ENCODE peak calls at places on chromosomes 7 and 10, in ten cellular contexts. F is epithelial cell of esophagus; D is CD8-positive, alpha-beta T cell; K is H9; J is endothelial cell; S is left lung; V is nephron progenitor cell; I is psoas muscle; P is cardiac muscle cell; O is kidney epithelial cell. B is an unnamed sample.

GRCh38 chr7:156095908-156096539 is 283.8 kb upstream of the SHH start:
- DNase-seq in D (no peak), S (no peak), F (no peak), K (no peak), V (no peak), O (no peak), P (no peak), I (no peak), J (no peak), B (no peak)

GRCh38 chr7:77498659-77499379 is 38.3 kb upstream of the PTPN12 start:
- DNase-seq in S (no peak), P (no peak), J (no peak), O (no peak), F (no peak), K (no peak), I (no peak), D (no peak), V (no peak), B (no peak)

GRCh38 chr10:119543814-119544642 is 1.5 kb upstream of the RGS10 start:
- DNase-seq in K (no peak), J (no peak), O (peak), F (peak), S (no peak), I (no peak), V (no peak), P (no peak), D (no peak), B (no peak)

GRCh38 chr10:14839305-14839695 is 1.2 kb downstream of the HSPA14 start:
- DNase-seq in I (no peak), P (no peak), J (no peak), V (peak), K (peak), O (no peak), S (no peak), F (no peak), D (no peak), B (no peak)

GRCh38 chr10:118314882-118315281 is 27.2 kb downstream of the FAM204A start:
- DNase-seq in S (no peak), V (no peak), F (no peak), O (no peak), I (no peak), D (no peak), K (no peak), P (no peak), J (no peak), B (no peak)

GRCh38 chr10:8402469-8403074 is 348.1 kb downstream of the GATA3 start:
- DNase-seq in O (no peak), D (no peak), S (no peak), I (no peak), J (no peak), F (no peak), P (no peak), V (no peak), K (no peak), B (no peak)

GRCh38 chr7:101250324-101250723 is 5.4 kb upstream of the FIS1 start:
- DNase-seq in V (no peak), J (no peak), P (no peak), K (no peak), S (no peak), I (no peak), O (no peak), D (no peak), F (no peak), B (no peak)

GRCh38 chr7:78760620-78761355 is 692.7 kb downstream of the MAGI2 start:
- DNase-seq in K (no peak), V (no peak), J (no peak), O (peak), S (no peak), F (peak), P (no peak), D (no peak), I (no peak), B (no peak)

GRCh38 chr7:122965306-122965705 is 30.2 kb downstream of the TAS2R16 start:
- DNase-seq in V (peak), J (no peak), P (no peak), D (no peak), S (no peak), O (no peak), K (no peak), F (no peak), I (no peak), B (no peak)

GRCh38 chr7:43758861-43759683 is 592 bp downstream of the BLVRA start:
- DNase-seq in V (peak), S (peak), P (peak), I (peak), D (peak), O (no peak), J (peak), K (no peak), F (peak), B (peak)

GRCh38 chr10:122530177-122530576 is 30.4 kb upstream of the DMBT1 start:
- DNase-seq in V (no peak), S (no peak), I (peak), J (no peak), F (no peak), O (no peak), K (no peak), D (no peak), P (no peak), B (no peak)

DNA sequence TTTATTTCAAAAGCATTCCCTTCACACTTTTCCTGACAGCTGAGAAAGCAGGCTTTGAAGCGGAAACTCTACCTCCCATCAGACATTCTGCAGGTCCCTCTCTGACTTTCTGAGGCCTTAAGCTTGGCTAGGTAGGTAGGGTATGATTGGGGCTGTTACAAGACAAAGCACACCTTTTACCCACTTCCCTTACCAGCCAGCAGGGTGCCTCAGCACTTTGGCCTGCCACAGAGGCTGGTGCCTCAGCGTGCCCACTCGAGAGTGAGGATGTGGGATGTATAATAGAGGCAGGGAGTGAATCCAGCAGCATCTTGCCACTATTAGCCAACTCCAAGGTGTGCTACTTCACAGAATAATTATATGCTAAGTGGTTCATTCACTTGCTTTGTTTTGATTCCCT is 70.3 kb upstream of the PDE1C start:
- DNase-seq in I (no peak), K (no peak), O (no peak), V (no peak), D (no peak), F (no peak), J (no peak), S (no peak), P (no peak), B (no peak)
- TF ChIP-seq CTCF in I (no peak), K (no peak), O (peak), V (no peak), D (no peak), F (peak), J (no peak), S (no peak), P (no peak), B (peak)

DNA sequence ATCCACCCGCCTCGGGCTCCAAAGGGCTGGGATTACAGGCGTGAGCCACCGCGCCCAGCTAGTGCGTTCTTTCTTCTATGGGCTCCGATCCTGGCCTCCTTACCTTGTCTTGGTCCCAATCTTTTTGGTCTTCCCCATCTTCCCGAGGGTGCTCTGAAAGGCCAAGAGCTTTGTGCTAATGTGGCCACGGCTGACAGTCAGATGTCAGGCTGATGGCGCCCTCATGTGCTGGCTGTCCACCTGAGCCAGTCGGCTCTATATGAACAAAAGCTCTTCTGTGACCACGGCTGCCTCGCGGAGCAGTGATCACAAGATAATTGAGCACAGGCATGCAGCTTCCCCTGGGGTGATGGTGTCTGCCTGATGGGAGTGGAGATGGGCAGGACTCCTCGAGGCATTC is 11.0 kb upstream of the AHCYL2 start:
- DNase-seq in F (peak), P (no peak), O (no peak), K (peak), I (no peak), V (no peak), D (no peak), J (no peak), S (no peak), B (no peak)
- TF ChIP-seq CTCF in F (peak), P (no peak), O (no peak), K (peak), I (no peak), V (no peak), D (no peak), J (no peak), S (no peak), B (no peak)

GRCh38 chr7:16961650-16962049 is 79.9 kb upstream of the AGR3 start:
- DNase-seq in J (no peak), D (no peak), I (no peak), K (no peak), S (no peak), V (no peak), F (no peak), P (no peak), O (no peak), B (no peak)
- TF ChIP-seq CTCF in J (no peak), D (no peak), I (no peak), K (no peak), S (no peak), V (no peak), F (no peak), P (no peak), O (no peak), B (no peak)

DNA sequence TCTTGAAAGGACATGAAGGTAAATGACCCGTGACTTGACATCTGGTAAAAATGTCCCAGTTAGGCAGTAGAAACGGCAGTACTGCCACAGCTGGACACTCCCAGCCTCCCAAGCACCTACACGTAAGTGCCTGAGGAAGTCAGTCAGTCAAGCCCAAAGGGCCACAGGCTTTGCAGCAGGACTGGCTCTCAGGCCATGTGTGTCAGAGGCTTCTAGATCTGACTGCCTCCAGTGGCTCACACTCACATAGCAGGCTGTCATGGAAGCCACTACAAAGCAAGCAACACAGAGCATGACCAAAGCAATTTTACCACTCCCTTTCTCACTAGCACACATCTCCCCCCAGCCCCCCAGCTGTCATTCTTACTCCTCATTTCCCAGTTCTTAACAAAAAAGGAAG is 17.8 kb upstream of the CCNJ start:
- DNase-seq in S (no peak), D (no peak), V (peak), J (peak), K (peak), F (peak), P (peak), I (no peak), O (no peak), B (no peak)
- TF ChIP-seq CTCF in S (no peak), D (no peak), V (peak), J (no peak), K (peak), F (peak), P (no peak), I (no peak), O (peak), B (peak)

GRCh38 chr7:67551027-67551426 is 554.4 kb downstream of the TYW1 start:
- DNase-seq in P (no peak), V (no peak), S (peak), F (no peak), O (no peak), D (no peak), K (no peak), I (no peak), J (no peak), B (no peak)
- TF ChIP-seq CTCF in P (no peak), V (no peak), S (no peak), F (no peak), O (no peak), D (no peak), K (no peak), I (no peak), J (no peak), B (no peak)

GRCh38 chr10:4836416-4836969 is 10.5 kb downstream of the AKR1E2 start:
- DNase-seq in V (no peak), F (no peak), K (no peak), P (no peak), J (no peak), S (no peak), O (no peak), D (no peak), I (no peak), B (no peak)

GRCh38 chr10:4840151-4840550 is 14.1 kb downstream of the AKR1E2 start:
- DNase-seq in J (no peak), S (no peak), P (no peak), F (no peak), O (no peak), D (no peak), I (no peak), V (no peak), K (no peak), B (no peak)

GRCh38 chr10:4838743-4839142 is 12.7 kb downstream of the AKR1E2 start:
- DNase-seq in D (no peak), V (no peak), J (no peak), F (no peak), S (no peak), K (no peak), I (no peak), O (no peak), P (peak), B (no peak)

GRCh38 chr10:4837551-4837950 is 11.5 kb downstream of the AKR1E2 start:
- DNase-seq in O (no peak), F (no peak), I (no peak), J (no peak), K (no peak), S (no peak), V (no peak), D (no peak), P (no peak), B (no peak)

GRCh38 chr10:4839353-4839752 is 13.3 kb downstream of the AKR1E2 start:
- DNase-seq in J (no peak), F (no peak), P (no peak), I (no peak), D (no peak), O (no peak), V (no peak), S (no peak), K (no peak), B (no peak)
- TF ChIP-seq CTCF in J (no peak), F (no peak), P (no peak), I (no peak), D (no peak), O (no peak), V (no peak), S (no peak), K (no peak), B (no peak)

GRCh38 chr7:35024298-35024697 is 13.0 kb downstream of the DPY19L1 start:
- DNase-seq in I (no peak), O (no peak), V (no peak), J (no peak), P (no peak), D (no peak), S (no peak), K (no peak), F (no peak), B (no peak)
- TF ChIP-seq CTCF in I (no peak), O (no peak), V (no peak), J (no peak), P (no peak), D (no peak), S (no peak), K (no peak), F (no peak), B (no peak)

GRCh38 chr7:140304071-140304799 is 94.1 kb downstream of the SLC37A3 start:
- DNase-seq in S (no peak), D (no peak), I (no peak), V (no peak), J (no peak), K (no peak), P (no peak), O (no peak), F (peak), B (no peak)
- TF ChIP-seq CTCF in S (peak), D (peak), I (peak), V (no peak), J (no peak), K (peak), P (peak), O (peak), F (peak), B (no peak)

GRCh38 chr10:90787906-90788491 is 69.8 kb downstream of the HTR7 start:
- DNase-seq in P (peak), D (no peak), J (peak), F (peak), V (peak), K (peak), O (no peak), I (no peak), S (no peak), B (peak)
- TF ChIP-seq CTCF in P (peak), D (peak), J (peak), F (peak), V (peak), K (peak), O (peak), I (peak), S (peak), B (peak)

DNA sequence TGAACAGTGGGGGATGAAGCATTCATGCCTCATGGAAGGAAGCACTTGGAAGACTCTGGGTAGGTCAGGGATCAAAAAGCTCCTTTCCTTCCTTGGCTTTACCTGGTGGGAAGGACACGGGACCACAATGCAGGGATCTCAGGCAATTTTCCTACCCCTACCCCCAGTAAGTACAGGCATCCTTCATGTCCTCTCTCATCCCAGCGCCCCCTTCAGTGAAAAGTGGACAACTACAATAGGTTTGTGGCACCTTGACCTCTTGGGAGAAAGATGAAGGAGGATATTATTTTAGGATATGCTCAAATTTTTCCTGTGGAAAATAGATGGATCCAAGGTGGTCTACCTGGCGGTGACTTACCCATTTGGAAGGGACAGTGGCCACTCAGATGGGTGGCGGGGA is 16.5 kb downstream of the AFAP1L2 start:
- DNase-seq in O (no peak), V (no peak), P (no peak), K (no peak), J (no peak), I (no peak), S (no peak), F (no peak), D (no peak), B (no peak)
- TF ChIP-seq CTCF in O (no peak), V (no peak), P (no peak), K (peak), J (peak), I (no peak), S (no peak), F (no peak), D (no peak), B (no peak)

B was measured in progenitor cell of endocrine pancreas.